ENCODE peak calls at places on chromosomes 6 and 20, in four cellular contexts. H, F, D and K are unnamed samples.

GRCh38 chr6:135871878-135872277 is 20.4 kb downstream of the PDE7B start:
- DNase-seq in H (no peak), F (no peak), D (no peak), K (no peak)

GRCh38 chr20:23363257-23363649 is 1.3 kb downstream of the GZF1 start:
- DNase-seq in H (no peak), F (no peak), D (no peak), K (no peak)

GRCh38 chr20:10306440-10307358 is 88.1 kb downstream of the SNAP25 start:
- DNase-seq in H (peak), F (no peak), D (no peak), K (no peak)

GRCh38 chr6:157460182-157460999 is 79.4 kb downstream of the ZDHHC14 start:
- DNase-seq in H (no peak), F (no peak), D (no peak), K (no peak)

GRCh38 chr6:79570129-79570801 is 33.0 kb upstream of the LCA5 start:
- DNase-seq in H (no peak), F (no peak), D (no peak), K (no peak)

GRCh38 chr6:158068893-158069799 is 87.5 kb downstream of the SYNJ2 start:
- DNase-seq in H (no peak), F (no peak), D (peak), K (no peak)

GRCh38 chr6:2103644-2104523 is 141.5 kb downstream of the GMDS start:
- DNase-seq in H (no peak), F (no peak), D (no peak), K (no peak)

GRCh38 chr20:39903806-39904205 is 785.2 kb downstream of the MAFB start:
- DNase-seq in H (no peak), F (no peak), D (no peak), K (no peak)

GRCh38 chr6:79868098-79868722 is 79.1 kb downstream of the ELOVL4 start:
- DNase-seq in H (peak), F (peak), D (no peak), K (no peak)